ENCODE peak calls at places on chromosomes 4 and X, in eight cellular contexts. W is EH, K is SW480, R is heart right ventricle, C is Right ventricle myocardium superior, P is kidney tubule cell, Q is ovary, T is NCI-H446 treated with DMSO at 0.1 percent for 48 hours. E is an unnamed sample.

GRCh38 chr4:138053601-138054322 is 188.4 kb downstream of the SLC7A11 start:
- DNase-seq in K (no peak), R (no peak), W (peak), Q (no peak), T (no peak), P (peak), C (no peak), E (peak)

GRCh38 chrX:125205918-125206665 is 113.6 kb upstream of the TEX13C start:
- DNase-seq in K (no peak), C (no peak), W (no peak), P (peak), T (peak), R (no peak), Q (no peak), E (peak)

GRCh38 chrX:139831689-139832456 is 101.0 kb downstream of the ATP11C start:
- DNase-seq in C (no peak), W (peak), T (peak), Q (no peak), P (peak), K (no peak), R (peak), E (no peak)

GRCh38 chr4:153042757-153043156 is 106.6 kb downstream of the FHDC1 start:
- DNase-seq in P (no peak), Q (no peak), T (no peak), R (no peak), K (no peak), W (no peak), C (no peak), E (no peak)

GRCh38 chr4:48483777-48484493 is 792 bp downstream of the SLC10A4 start:
- DNase-seq in T (no peak), Q (no peak), C (peak), R (no peak), K (no peak), W (no peak), P (no peak), E (no peak)

GRCh38 chrX:117510453-117510852 is 606.2 kb downstream of the KLHL13 start:
- DNase-seq in W (no peak), Q (no peak), T (no peak), C (no peak), R (no peak), P (peak), K (no peak), E (no peak)

GRCh38 chr4:20809796-20810195 is 109.5 kb downstream of the PACRGL start:
- DNase-seq in K (peak), W (no peak), Q (no peak), R (no peak), P (peak), C (no peak), T (no peak), E (no peak)

GRCh38 chr4:10694826-10695209 is 10.2 kb upstream of the CLNK start:
- DNase-seq in R (no peak), C (no peak), W (no peak), T (no peak), Q (no peak), P (no peak), K (no peak), E (no peak)

GRCh38 chr4:51843309-51844156 is 580 bp downstream of the DCUN1D4 start:
- DNase-seq in P (peak), Q (peak), W (peak), T (peak), R (peak), K (peak), C (peak), E (no peak)

GRCh38 chr4:26009502-26009901 is 95.5 kb downstream of the SMIM20 start:
- DNase-seq in P (no peak), K (no peak), R (no peak), T (no peak), Q (no peak), W (no peak), C (no peak), E (no peak)

GRCh38 chr4:1299301-1299860 is 9.7 kb downstream of the MAEA start:
- DNase-seq in C (no peak), T (no peak), Q (no peak), P (no peak), R (no peak), K (no peak), W (no peak), E (no peak)

GRCh38 chr4:128191115-128191897 is 96.3 kb downstream of the PGRMC2 start:
- DNase-seq in Q (peak), R (peak), K (peak), W (peak), P (peak), T (peak), C (peak), E (peak)

GRCh38 chr4:44674471-44674870 is 3.7 kb upstream of the GUF1 start:
- DNase-seq in C (no peak), K (no peak), W (no peak), R (no peak), T (peak), P (no peak), Q (no peak), E (no peak)

GRCh38 chrX:104488811-104489210 is 77.2 kb upstream of the IL1RAPL2 start:
- DNase-seq in W (no peak), Q (no peak), P (peak), C (no peak), R (no peak), T (no peak), K (no peak), E (no peak)

GRCh38 chrX:128992107-128992971 is 531.0 kb downstream of the SMARCA1 start:
- DNase-seq in T (no peak), R (no peak), K (no peak), C (no peak), P (no peak), W (no peak), Q (no peak), E (no peak)

GRCh38 chrX:133335027-133335426 is 80.3 kb downstream of the GPC4 start:
- DNase-seq in K (peak), Q (no peak), W (peak), P (peak), R (peak), T (no peak), C (no peak), E (peak)

GRCh38 chr4:176193898-176194297 is 1.5 kb downstream of the SPATA4 start:
- DNase-seq in Q (no peak), C (no peak), K (no peak), R (no peak), P (peak), W (peak), T (no peak), E (no peak)

GRCh38 chr4:4803216-4803903 is 56.1 kb upstream of the MSX1 start:
- DNase-seq in Q (no peak), K (no peak), R (no peak), P (no peak), C (no peak), W (no peak), T (no peak), E (no peak)

GRCh38 chr4:56786955-56787354 is 34.5 kb downstream of the SPINK2 start:
- DNase-seq in P (peak), W (peak), R (peak), Q (peak), K (no peak), T (no peak), C (peak), E (no peak)